ENCODE peak calls at places on chromosomes 16 and 17, in five cellular contexts. One of them, this sample, is unnamed.

GRCh38 chr17:15341385-15341849 is at the start of gene TEKT3:
- DNase-seq in neural crest cell: peak; percentile 76
- DNase-seq in choroid plexus epithelial cell: peak; percentile 82
- DNase-seq in tibial artery: peak; percentile 87
- DNase-seq in activated B cell treated with CpG ODN at 0.5 μM for 24 hours: no peak
- DNase-seq in this sample: peak; percentile 82

GRCh38 chr17:8468109-8468508 is 32.4 kb downstream of the NDEL1 start:
- DNase-seq in neural crest cell: no peak
- DNase-seq in choroid plexus epithelial cell: no peak
- DNase-seq in tibial artery: no peak
- DNase-seq in activated B cell treated with CpG ODN at 0.5 μM for 24 hours: no peak
- DNase-seq in this sample: no peak

GRCh38 chr16:49620158-49620867 is 235.6 kb downstream of the ZNF423 start:
- DNase-seq in neural crest cell: no peak
- DNase-seq in choroid plexus epithelial cell: peak; percentile 70
- DNase-seq in tibial artery: peak; percentile 96
- DNase-seq in activated B cell treated with CpG ODN at 0.5 μM for 24 hours: no peak
- DNase-seq in this sample: peak; percentile 67

GRCh38 chr17:18070861-18071340 is 16.8 kb upstream of the DRG2 start:
- DNase-seq in neural crest cell: no peak
- DNase-seq in choroid plexus epithelial cell: peak; percentile 61
- DNase-seq in tibial artery: no peak
- DNase-seq in activated B cell treated with CpG ODN at 0.5 μM for 24 hours: no peak
- DNase-seq in this sample: no peak

GRCh38 chr17:56325561-56325960 is 172.3 kb downstream of the ANKFN1 start:
- DNase-seq in neural crest cell: no peak
- DNase-seq in choroid plexus epithelial cell: no peak
- DNase-seq in tibial artery: no peak
- DNase-seq in activated B cell treated with CpG ODN at 0.5 μM for 24 hours: no peak
- DNase-seq in this sample: no peak

GRCh38 chr16:84194018-84194417 is 3.1 kb downstream of the ADAD2 start:
- DNase-seq in neural crest cell: no peak
- DNase-seq in choroid plexus epithelial cell: no peak
- DNase-seq in tibial artery: no peak
- DNase-seq in activated B cell treated with CpG ODN at 0.5 μM for 24 hours: no peak
- DNase-seq in this sample: no peak

GRCh38 chr17:72336026-72336803 is 215.4 kb downstream of the SOX9 start:
- DNase-seq in neural crest cell: no peak
- DNase-seq in choroid plexus epithelial cell: no peak
- DNase-seq in tibial artery: no peak
- DNase-seq in activated B cell treated with CpG ODN at 0.5 μM for 24 hours: no peak
- DNase-seq in this sample: no peak

GRCh38 chr16:10312023-10312422 is 73.8 kb upstream of the ATF7IP2 start:
- DNase-seq in neural crest cell: no peak
- DNase-seq in choroid plexus epithelial cell: no peak
- DNase-seq in tibial artery: no peak
- DNase-seq in activated B cell treated with CpG ODN at 0.5 μM for 24 hours: no peak
- DNase-seq in this sample: no peak

GRCh38 chr17:39171933-39172332 is 6.0 kb upstream of the ARL5C start:
- DNase-seq in neural crest cell: no peak
- DNase-seq in choroid plexus epithelial cell: no peak
- DNase-seq in tibial artery: no peak
- DNase-seq in activated B cell treated with CpG ODN at 0.5 μM for 24 hours: no peak
- DNase-seq in this sample: no peak

GRCh38 chr17:40596261-40596919 is 31.1 kb upstream of the CCR7 start:
- DNase-seq in neural crest cell: no peak
- DNase-seq in choroid plexus epithelial cell: no peak
- DNase-seq in tibial artery: no peak
- DNase-seq in activated B cell treated with CpG ODN at 0.5 μM for 24 hours: no peak
- DNase-seq in this sample: no peak

GRCh38 chr16:58582971-58583765 is 46.5 kb downstream of the CNOT1 start:
- DNase-seq in neural crest cell: no peak
- DNase-seq in choroid plexus epithelial cell: peak; percentile 77
- DNase-seq in tibial artery: no peak
- DNase-seq in activated B cell treated with CpG ODN at 0.5 μM for 24 hours: no peak
- DNase-seq in this sample: no peak

GRCh38 chr16:9526791-9527190 is 435.3 kb downstream of the HAPSTR1 start:
- DNase-seq in neural crest cell: no peak
- DNase-seq in choroid plexus epithelial cell: no peak
- DNase-seq in tibial artery: no peak
- DNase-seq in activated B cell treated with CpG ODN at 0.5 μM for 24 hours: no peak
- DNase-seq in this sample: no peak

GRCh38 chr16:30065943-30066881 is 652 bp downstream of the ALDOA start:
- DNase-seq in neural crest cell: no peak
- DNase-seq in choroid plexus epithelial cell: peak; percentile 74
- DNase-seq in tibial artery: no peak
- DNase-seq in activated B cell treated with CpG ODN at 0.5 μM for 24 hours: no peak
- DNase-seq in this sample: no peak

GRCh38 chr16:55426865-55427484 is 52.0 kb upstream of the MMP2 start:
- DNase-seq in neural crest cell: no peak
- DNase-seq in choroid plexus epithelial cell: peak; percentile 1
- DNase-seq in tibial artery: no peak
- DNase-seq in activated B cell treated with CpG ODN at 0.5 μM for 24 hours: no peak
- DNase-seq in this sample: no peak

GRCh38 chr17:77724876-77725615 is 233.5 kb upstream of the TNRC6C start:
- DNase-seq in neural crest cell: no peak
- DNase-seq in choroid plexus epithelial cell: no peak
- DNase-seq in tibial artery: no peak
- DNase-seq in activated B cell treated with CpG ODN at 0.5 μM for 24 hours: no peak
- DNase-seq in this sample: peak; percentile 62

GRCh38 chr17:17328251-17328650 is 25.1 kb downstream of the NT5M start:
- DNase-seq in neural crest cell: no peak
- DNase-seq in choroid plexus epithelial cell: no peak
- DNase-seq in tibial artery: no peak
- DNase-seq in activated B cell treated with CpG ODN at 0.5 μM for 24 hours: no peak
- DNase-seq in this sample: no peak

GRCh38 chr16:72997141-72997542 is 50.8 kb downstream of the ZFHX3 start:
- DNase-seq in neural crest cell: no peak
- DNase-seq in choroid plexus epithelial cell: peak; percentile 61
- DNase-seq in tibial artery: peak; percentile 80
- DNase-seq in activated B cell treated with CpG ODN at 0.5 μM for 24 hours: no peak
- DNase-seq in this sample: no peak

GRCh38 chr17:9334536-9335446 is 240.8 kb downstream of the STX8 start:
- DNase-seq in neural crest cell: no peak
- DNase-seq in choroid plexus epithelial cell: no peak
- DNase-seq in tibial artery: no peak
- DNase-seq in activated B cell treated with CpG ODN at 0.5 μM for 24 hours: no peak
- DNase-seq in this sample: no peak

GRCh38 chr17:74477411-74477810 is 11.0 kb downstream of the CD300A start:
- DNase-seq in neural crest cell: no peak
- DNase-seq in choroid plexus epithelial cell: no peak
- DNase-seq in tibial artery: no peak
- DNase-seq in activated B cell treated with CpG ODN at 0.5 μM for 24 hours: no peak
- DNase-seq in this sample: no peak

GRCh38 chr17:19946921-19947320 is 30.7 kb downstream of the AKAP10 start:
- DNase-seq in neural crest cell: no peak
- DNase-seq in choroid plexus epithelial cell: no peak
- DNase-seq in tibial artery: no peak
- DNase-seq in activated B cell treated with CpG ODN at 0.5 μM for 24 hours: no peak
- DNase-seq in this sample: no peak

GRCh38 chr17:39027037-39027436 is 59.8 kb upstream of the FBXO47 start:
- DNase-seq in neural crest cell: no peak
- DNase-seq in choroid plexus epithelial cell: no peak
- DNase-seq in tibial artery: peak; percentile 76
- DNase-seq in activated B cell treated with CpG ODN at 0.5 μM for 24 hours: no peak
- DNase-seq in this sample: no peak

GRCh38 chr17:3792481-3792880 is 8.5 kb downstream of the ITGAE start:
- DNase-seq in neural crest cell: no peak
- DNase-seq in choroid plexus epithelial cell: no peak
- DNase-seq in tibial artery: no peak
- DNase-seq in activated B cell treated with CpG ODN at 0.5 μM for 24 hours: no peak
- DNase-seq in this sample: no peak

GRCh38 chr17:63984651-63985386 is 12.1 kb upstream of the SCN4A start:
- DNase-seq in neural crest cell: no peak
- DNase-seq in choroid plexus epithelial cell: peak; percentile 94
- DNase-seq in tibial artery: no peak
- DNase-seq in activated B cell treated with CpG ODN at 0.5 μM for 24 hours: no peak
- DNase-seq in this sample: no peak

GRCh38 chr17:33725675-33726271 is 432.7 kb upstream of the ASIC2 start:
- DNase-seq in neural crest cell: peak; percentile 54
- DNase-seq in choroid plexus epithelial cell: peak; percentile 25
- DNase-seq in tibial artery: no peak
- DNase-seq in activated B cell treated with CpG ODN at 0.5 μM for 24 hours: no peak
- DNase-seq in this sample: no peak

GRCh38 chr16:85980686-85981085 is 81.7 kb downstream of the IRF8 start:
- DNase-seq in neural crest cell: no peak
- DNase-seq in choroid plexus epithelial cell: no peak
- DNase-seq in tibial artery: no peak
- DNase-seq in activated B cell treated with CpG ODN at 0.5 μM for 24 hours: no peak
- DNase-seq in this sample: no peak
- TF ChIP-seq CTCF in neural crest cell: no peak
- TF ChIP-seq CTCF in choroid plexus epithelial cell: no peak
- TF ChIP-seq CTCF in tibial artery: no peak
- TF ChIP-seq CTCF in activated B cell treated with CpG ODN at 0.5 μM for 24 hours: no peak
- TF ChIP-seq CTCF in this sample: no peak

DNA sequence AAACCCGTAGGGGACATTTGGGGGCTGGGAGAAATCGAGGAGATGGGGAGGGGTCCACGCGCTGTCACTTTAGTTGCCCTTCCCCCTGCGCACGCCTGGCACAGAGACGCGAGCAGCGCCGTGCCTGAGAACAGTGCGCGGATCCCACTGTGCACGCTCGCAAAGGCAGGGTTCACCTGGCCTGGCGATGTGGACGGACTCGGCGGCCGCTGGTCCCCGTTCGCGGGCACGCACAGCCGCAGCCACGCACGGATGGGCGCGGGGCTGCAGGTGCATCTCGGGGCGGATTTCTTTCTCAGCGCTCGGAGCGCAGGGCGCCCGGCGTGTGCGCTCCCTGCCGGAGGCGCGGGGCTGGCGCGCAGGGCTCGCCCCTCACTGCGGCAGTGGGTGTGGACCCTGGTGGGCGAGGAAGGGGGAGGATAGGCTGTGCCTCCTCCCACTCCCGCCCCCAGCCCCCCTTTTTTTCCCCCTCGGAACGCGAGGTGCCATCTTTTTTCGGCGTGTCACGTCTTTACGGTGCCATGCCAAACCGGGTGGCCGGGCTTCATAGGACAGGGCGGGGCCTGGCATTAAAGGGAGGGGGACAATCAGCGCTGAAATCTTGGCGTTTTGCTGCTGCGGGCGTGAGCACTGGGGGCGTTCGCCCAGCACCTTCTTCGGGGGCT is 1.1 kb downstream of the MAPT start:
- DNase-seq in neural crest cell: peak; percentile 21
- DNase-seq in choroid plexus epithelial cell: peak; percentile 12
- DNase-seq in tibial artery: no peak
- DNase-seq in activated B cell treated with CpG ODN at 0.5 μM for 24 hours: peak; percentile 34
- DNase-seq in this sample: no peak
- TF ChIP-seq CTCF in neural crest cell: peak; percentile 19
- TF ChIP-seq CTCF in choroid plexus epithelial cell: no peak
- TF ChIP-seq CTCF in tibial artery: no peak
- TF ChIP-seq CTCF in activated B cell treated with CpG ODN at 0.5 μM for 24 hours: no peak
- TF ChIP-seq CTCF in this sample: peak; percentile 23

GRCh38 chr16:88066680-88067529 is 115.7 kb downstream of the BANP start:
- DNase-seq in neural crest cell: no peak
- DNase-seq in choroid plexus epithelial cell: no peak
- DNase-seq in tibial artery: no peak
- DNase-seq in activated B cell treated with CpG ODN at 0.5 μM for 24 hours: no peak
- DNase-seq in this sample: no peak

GRCh38 chr16:88067530-88068411 is 116.5 kb downstream of the BANP start:
- DNase-seq in neural crest cell: no peak
- DNase-seq in choroid plexus epithelial cell: no peak
- DNase-seq in tibial artery: peak; percentile 56
- DNase-seq in activated B cell treated with CpG ODN at 0.5 μM for 24 hours: no peak
- DNase-seq in this sample: no peak

GRCh38 chr16:88069397-88070168 is 118.3 kb downstream of the BANP start:
- DNase-seq in neural crest cell: no peak
- DNase-seq in choroid plexus epithelial cell: no peak
- DNase-seq in tibial artery: no peak
- DNase-seq in activated B cell treated with CpG ODN at 0.5 μM for 24 hours: peak; percentile 79
- DNase-seq in this sample: no peak

GRCh38 chr16:88070341-88070740 is 119.1 kb downstream of the BANP start:
- DNase-seq in neural crest cell: no peak
- DNase-seq in choroid plexus epithelial cell: no peak
- DNase-seq in tibial artery: no peak
- DNase-seq in activated B cell treated with CpG ODN at 0.5 μM for 24 hours: no peak
- DNase-seq in this sample: no peak

GRCh38 chr16:88068476-88069396 is 117.5 kb downstream of the BANP start:
- DNase-seq in neural crest cell: no peak
- DNase-seq in choroid plexus epithelial cell: no peak
- DNase-seq in tibial artery: no peak
- DNase-seq in activated B cell treated with CpG ODN at 0.5 μM for 24 hours: no peak
- DNase-seq in this sample: no peak
- TF ChIP-seq CTCF in neural crest cell: no peak
- TF ChIP-seq CTCF in choroid plexus epithelial cell: peak; percentile 19
- TF ChIP-seq CTCF in tibial artery: no peak
- TF ChIP-seq CTCF in activated B cell treated with CpG ODN at 0.5 μM for 24 hours: no peak
- TF ChIP-seq CTCF in this sample: no peak

DNA sequence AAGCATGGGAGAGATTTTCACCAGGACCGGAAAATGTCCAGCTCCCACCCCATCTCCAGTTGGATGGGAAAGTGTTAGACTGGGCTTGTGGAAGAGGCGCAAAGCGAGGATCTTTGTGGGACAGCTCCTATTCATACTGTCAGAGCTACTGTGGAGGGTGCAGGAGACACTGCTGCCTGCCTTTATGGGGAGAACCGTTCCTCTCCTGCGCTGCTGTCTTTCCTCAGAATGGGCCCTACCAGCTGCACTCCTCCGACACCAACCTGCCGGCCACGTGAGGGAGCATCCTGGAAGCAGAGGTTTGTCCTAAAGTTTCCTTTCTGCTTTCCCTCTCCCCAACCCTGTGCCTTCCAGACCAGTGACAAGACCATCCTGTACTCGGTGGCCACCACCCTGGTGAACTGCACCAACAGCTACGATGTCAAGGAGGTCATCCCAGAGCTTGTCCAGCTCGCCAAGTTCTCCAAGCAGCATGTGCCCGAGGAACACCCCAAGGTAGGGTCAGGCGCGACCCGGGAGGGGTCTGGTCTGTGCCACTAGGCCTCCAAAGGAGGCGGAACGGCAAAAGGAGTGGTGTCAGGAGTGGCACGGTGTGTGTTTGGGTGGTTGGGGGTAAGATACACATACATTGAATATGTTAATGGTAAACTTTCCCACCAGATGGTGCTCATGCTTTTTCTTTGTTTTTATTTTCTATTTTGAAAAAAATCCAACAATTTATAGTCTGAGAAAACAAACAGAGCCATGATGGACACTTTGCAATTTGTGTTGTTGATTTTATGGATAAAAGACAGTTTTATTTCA is 23.0 kb downstream of the SLC35G3 start:
- DNase-seq in neural crest cell: no peak
- DNase-seq in choroid plexus epithelial cell: peak; percentile 54
- DNase-seq in tibial artery: peak; percentile 28
- DNase-seq in activated B cell treated with CpG ODN at 0.5 μM for 24 hours: no peak
- DNase-seq in this sample: no peak
- TF ChIP-seq CTCF in neural crest cell: no peak
- TF ChIP-seq CTCF in choroid plexus epithelial cell: peak; percentile 47
- TF ChIP-seq CTCF in tibial artery: peak; percentile 9
- TF ChIP-seq CTCF in activated B cell treated with CpG ODN at 0.5 μM for 24 hours: no peak
- TF ChIP-seq CTCF in this sample: no peak

This sample was measured in type B pancreatic cell.